ENCODE peak calls at places on chromosomes 5 and 9, in nine cellular contexts. N, S, W, Y, J, I, V, C and K are unnamed samples.

GRCh38 chr5:65359981-65360380 is 121.7 kb downstream of the ADAMTS6 start:
- DNase-seq in N (no peak), S (no peak), W (peak; percentile 34), Y (no peak), J (no peak), I (no peak), V (no peak), C (no peak), K (no peak)

GRCh38 chr9:35657327-35658143 is at the start of gene RMRP:
- DNase-seq in N (peak; percentile 99), S (peak; percentile 100), W (peak; percentile 100), Y (peak; percentile 96), J (peak; percentile 80), I (peak; percentile 99), V (peak; percentile 92), C (peak; percentile 94), K (peak; percentile 98)

GRCh38 chr5:123673107-123673506 is 161.1 kb downstream of the CSNK1G3 start:
- DNase-seq in N (peak; percentile 9), S (no peak), W (no peak), Y (no peak), J (no peak), I (no peak), V (no peak), C (no peak), K (no peak)

GRCh38 chr9:113626735-113627495 is 163.4 kb downstream of the RGS3 start:
- DNase-seq in N (no peak), S (peak; percentile 91), W (no peak), Y (no peak), J (no peak), I (no peak), V (no peak), C (no peak), K (peak; percentile 42)

GRCh38 chr5:112697833-112698232 is 39.9 kb upstream of the APC start:
- DNase-seq in N (no peak), S (no peak), W (no peak), Y (no peak), J (no peak), I (no peak), V (no peak), C (no peak), K (no peak)

GRCh38 chr9:97858393-97858713 is 5.3 kb downstream of the FOXE1 start:
- DNase-seq in N (no peak), S (no peak), W (no peak), Y (no peak), J (no peak), I (no peak), V (no peak), C (no peak), K (peak; percentile 20)

GRCh38 chr5:556909-557441 is 32.7 kb upstream of the SLC9A3 start:
- DNase-seq in N (peak; percentile 30), S (peak; percentile 34), W (no peak), Y (no peak), J (peak; percentile 38), I (no peak), V (no peak), C (no peak), K (no peak)

GRCh38 chr5:73205309-73205708 is 32.3 kb downstream of the TMEM174 start:
- DNase-seq in N (no peak), S (no peak), W (no peak), Y (peak; percentile 33), J (no peak), I (no peak), V (no peak), C (no peak), K (no peak)

GRCh38 chr9:81589392-81589791 is 100.0 kb downstream of the TLE1 start:
- DNase-seq in N (no peak), S (no peak), W (no peak), Y (no peak), J (no peak), I (no peak), V (no peak), C (no peak), K (no peak)
- H3K36me3 ChIP-seq in N (peaks cover 62% of the 10 kb centered on the region), S (peaks cover 7% of the 10 kb centered on the region), W (peaks cover 54% of the 10 kb centered on the region), Y (peaks cover 70% of the 10 kb centered on the region), J (no peaks in the 10 kb centered on the region), I (no peaks in the 10 kb centered on the region), V (peaks cover 15% of the 10 kb centered on the region), C (no peaks in the 10 kb centered on the region), K (peaks cover 5% of the 10 kb centered on the region)

DNA sequence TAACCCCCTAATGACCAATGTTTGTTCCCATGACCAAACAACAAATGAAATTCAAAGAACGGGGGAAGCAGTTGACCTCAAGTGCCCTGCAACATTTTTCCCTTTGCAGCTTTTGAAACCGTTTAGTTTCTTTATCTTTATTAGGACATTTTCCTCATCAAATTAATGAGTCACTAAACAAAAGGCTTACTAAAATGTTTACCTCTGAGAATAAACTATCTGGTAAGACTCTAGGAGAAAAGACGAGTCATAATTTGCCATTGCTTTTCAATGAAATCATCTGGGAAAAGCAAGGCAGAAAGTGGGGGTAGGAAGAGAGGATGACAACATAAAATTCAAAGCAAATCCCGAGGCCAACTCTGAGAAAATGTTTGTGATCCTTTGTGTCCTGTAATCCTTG is 57.3 kb downstream of the LHFPL2 start:
- DNase-seq in N (peak; percentile 54), S (no peak), W (peak; percentile 96), Y (no peak), J (no peak), I (peak; percentile 36), V (no peak), C (no peak), K (no peak)
- H3K27ac ChIP-seq in N (peak overlapping the region; percentile 48), S (peak overlapping the region; percentile 42), W (peak overlapping the region; percentile 94), Y (no peak overlapping the region), J (no peak overlapping the region), I (peak overlapping the region; percentile 11), V (no peak overlapping the region), C (peak overlapping the region; percentile 76), K (no peak overlapping the region)

GRCh38 chr9:133353548-133353947 is 2.7 kb downstream of the SURF1 start:
- DNase-seq in N (no peak), S (no peak), W (no peak), Y (no peak), J (no peak), I (no peak), V (no peak), C (no peak), K (no peak)

GRCh38 chr9:133354766-133355165 is 1.5 kb downstream of the SURF1 start:
- DNase-seq in N (no peak), S (no peak), W (no peak), Y (no peak), J (no peak), I (no peak), V (no peak), C (no peak), K (no peak)

GRCh38 chr9:133355881-133356357 is 368 bp downstream of the SURF1 start:
- DNase-seq in N (no peak), S (no peak), W (no peak), Y (no peak), J (no peak), I (no peak), V (no peak), C (no peak), K (no peak)

GRCh38 chr9:133357656-133358055 is 1.3 kb downstream of the SURF2 start:
- DNase-seq in N (no peak), S (no peak), W (no peak), Y (no peak), J (no peak), I (no peak), V (no peak), C (no peak), K (no peak)

DNA sequence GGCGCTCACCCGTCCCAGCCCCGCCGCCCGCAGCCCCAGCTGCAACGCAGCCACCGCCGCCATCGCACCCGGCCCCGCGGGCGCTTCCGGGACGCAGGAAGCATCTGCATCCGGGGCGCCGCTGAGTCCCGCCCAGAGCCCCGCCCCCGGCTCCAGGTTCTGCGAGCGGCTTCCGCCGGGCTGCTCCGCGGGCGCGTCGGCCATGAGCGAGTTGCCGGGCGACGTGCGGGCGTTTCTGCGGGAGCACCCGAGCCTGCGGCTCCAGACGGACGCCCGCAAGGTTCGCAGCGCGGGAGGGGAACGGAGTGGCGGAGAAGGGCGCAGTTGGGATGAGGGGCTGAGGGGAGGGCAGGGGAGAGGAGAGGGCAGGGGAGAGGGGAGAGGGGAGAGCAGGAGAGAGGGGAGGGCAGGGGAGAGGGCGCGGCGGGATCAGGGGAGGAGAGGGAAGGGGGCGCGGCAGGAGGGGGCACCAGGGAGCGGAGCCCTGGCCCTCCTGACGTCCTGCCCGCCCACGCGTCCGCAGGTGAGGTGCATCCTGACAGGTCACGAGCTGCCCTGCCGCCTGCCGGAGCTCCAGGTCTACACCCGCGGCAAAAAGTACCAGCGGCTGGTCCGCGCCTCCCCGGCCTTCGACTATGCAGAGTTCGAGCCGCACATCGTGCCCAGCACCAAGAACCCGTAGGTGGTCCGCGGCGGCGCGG is at the start of the genes SURF1 and SURF2:
- DNase-seq in N (peak; percentile 68), S (peak; percentile 93), W (peak; percentile 66), Y (peak; percentile 89), J (peak; percentile 84), I (no peak), V (peak; percentile 91), C (peak; percentile 88), K (peak; percentile 92)
- TF ChIP-seq POLR2A in N (no peak), S (no peak), W (peak; percentile 40), Y (no peak), J (peak; percentile 79), I (peak; percentile 94), V (peak; percentile 59), C (no peak), K (peak; percentile 63)

DNA sequence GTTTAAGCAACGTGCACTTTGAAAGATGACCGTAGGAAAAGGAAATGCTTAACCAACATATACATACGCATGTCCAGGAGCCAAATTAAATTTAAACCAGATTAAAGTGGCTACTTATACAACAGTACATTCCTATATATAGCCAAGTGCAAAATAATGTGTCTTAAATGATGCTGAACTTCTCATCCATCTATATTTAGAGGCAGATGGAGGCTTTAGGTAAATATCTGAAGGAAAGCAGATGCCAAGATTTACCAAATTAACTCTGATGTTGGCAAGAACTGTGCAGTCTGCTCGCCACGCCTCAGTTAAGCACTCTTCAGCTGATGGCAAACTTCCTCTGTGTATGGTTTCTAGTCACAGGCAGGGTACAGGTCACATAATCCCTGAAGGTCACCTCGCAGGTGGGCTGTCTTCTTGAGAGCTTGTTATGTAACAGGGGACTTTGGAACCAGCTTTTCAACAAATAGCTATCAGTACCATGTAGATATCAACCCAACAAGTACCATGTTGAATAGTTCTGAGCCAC is 8.6 kb downstream of the GCNT4 start:
- DNase-seq in N (no peak), S (no peak), W (no peak), Y (no peak), J (no peak), I (no peak), V (no peak), C (no peak), K (no peak)
- H3K36me3 ChIP-seq in N (no peaks in the 10 kb centered on the region), S (no peaks in the 10 kb centered on the region), W (peaks cover 9% of the 10 kb centered on the region), Y (no peaks in the 10 kb centered on the region), J (no peaks in the 10 kb centered on the region), I (no peaks in the 10 kb centered on the region), V (peaks cover 24% of the 10 kb centered on the region), C (no peaks in the 10 kb centered on the region), K (no peaks in the 10 kb centered on the region)